ENCODE peak calls at places on chromosomes 5 and 9, in five cellular contexts. P, V, O, E and M are unnamed samples. For H3K36me3, the result is how much of the 10 kb centered on the place peaks cover.

GRCh38 chr5:27308151-27308550 is 269.8 kb upstream of the CDH9 start:
- DNase-seq in V (no peak), O (no peak), P (no peak), E (peak), M (no peak)

GRCh38 chr5:180133060-180133459 is 61.5 kb upstream of the RNF130 start:
- DNase-seq in O (no peak), P (no peak), E (no peak), V (no peak), M (no peak)

GRCh38 chr9:89000281-89000875 is 9.1 kb downstream of the S1PR3 start:
- DNase-seq in E (no peak), O (no peak), V (no peak), P (no peak), M (no peak)

GRCh38 chr9:81461196-81461595 is 228.2 kb downstream of the TLE1 start:
- DNase-seq in E (peak), O (no peak), P (no peak), V (no peak), M (no peak)

GRCh38 chr9:84140535-84141101 is 160.0 kb downstream of the RMI1 start:
- DNase-seq in E (peak), V (no peak), O (no peak), P (no peak), M (no peak)

GRCh38 chr5:36590513-36591286 is 15.7 kb upstream of the SLC1A3 start:
- DNase-seq in E (no peak), O (no peak), P (no peak), V (no peak), M (no peak)

GRCh38 chr5:170451764-170452365 is 52.0 kb upstream of the KCNIP1 start:
- DNase-seq in V (no peak), O (no peak), P (no peak), E (peak), M (peak)

GRCh38 chr9:126318858-126319257 is 7.8 kb upstream of the MVB12B start:
- DNase-seq in V (no peak), O (no peak), E (no peak), P (no peak), M (no peak)

GRCh38 chr5:173881811-173882575 is 6.2 kb upstream of the CPEB4 start:
- DNase-seq in P (no peak), E (peak), V (no peak), O (no peak), M (no peak)

GRCh38 chr9:113131689-113132151 is 19.1 kb upstream of the SLC31A2 start:
- DNase-seq in O (no peak), P (no peak), E (peak), V (no peak), M (no peak)

GRCh38 chr5:55188656-55189380 is 15.8 kb upstream of the CDC20B start:
- DNase-seq in P (no peak), V (no peak), O (no peak), E (no peak), M (no peak)

GRCh38 chr9:37761511-37761910 is 7.9 kb downstream of the TRMT10B start:
- DNase-seq in V (no peak), O (no peak), E (peak), P (no peak), M (no peak)

GRCh38 chr5:103674321-103674720 is 111.7 kb upstream of the NUDT12 start:
- DNase-seq in P (no peak), E (no peak), O (no peak), V (no peak), M (no peak)

GRCh38 chr5:36790847-36791246 is 85.7 kb upstream of the NIPBL start:
- DNase-seq in V (no peak), P (no peak), E (peak), O (no peak), M (no peak)

GRCh38 chr9:97853056-97853843 is at the start of gene FOXE1:
- DNase-seq in O (no peak), V (no peak), P (no peak), E (no peak), M (no peak)

GRCh38 chr9:4077499-4078102 is 222.3 kb downstream of the GLIS3 start:
- DNase-seq in V (peak), E (peak), O (peak), P (peak), M (peak)

GRCh38 chr5:95262933-95263660 is 21.8 kb downstream of the MCTP1 start:
- DNase-seq in P (no peak), V (no peak), O (no peak), E (no peak), M (no peak)

GRCh38 chr5:103428411-103428871 is 134.1 kb downstream of the NUDT12 start:
- DNase-seq in P (peak), E (peak), O (no peak), V (no peak), M (no peak)

GRCh38 chr9:81032030-81032572 is 657.2 kb downstream of the TLE1 start:
- DNase-seq in P (peak), V (no peak), O (no peak), E (peak), M (peak)

GRCh38 chr5:129115680-129116079 is 21.1 kb downstream of the ISOC1 start:
- DNase-seq in V (no peak), P (no peak), O (no peak), E (no peak), M (no peak)

GRCh38 chr5:157571357-157571827 is 4.2 kb downstream of the ADAM19 start:
- DNase-seq in P (peak), V (no peak), O (no peak), E (peak), M (no peak)

GRCh38 chr9:128244443-128245226 is 31.2 kb downstream of the GOLGA2 start:
- DNase-seq in V (peak), P (peak), E (peak), O (peak), M (no peak)

GRCh38 chr5:96752341-96753016 is 55.3 kb downstream of the ERAP1 start:
- DNase-seq in V (no peak), P (no peak), E (peak), O (no peak), M (peak)

GRCh38 chr5:39543335-39543734 is 118.6 kb upstream of the DAB2 start:
- DNase-seq in P (no peak), O (no peak), V (no peak), E (peak), M (no peak)

GRCh38 chr9:101465330-101465915 is 29.8 kb upstream of the ALDOB start:
- DNase-seq in E (peak), O (no peak), V (no peak), P (peak), M (peak)

GRCh38 chr9:107587175-107587963 is 97.8 kb upstream of the KLF4 start:
- DNase-seq in V (no peak), E (no peak), O (no peak), P (peak), M (peak)

GRCh38 chr5:1037123-1037670 is 28.6 kb downstream of the NKD2 start:
- DNase-seq in E (no peak), O (no peak), V (peak), P (peak), M (no peak)

DNA sequence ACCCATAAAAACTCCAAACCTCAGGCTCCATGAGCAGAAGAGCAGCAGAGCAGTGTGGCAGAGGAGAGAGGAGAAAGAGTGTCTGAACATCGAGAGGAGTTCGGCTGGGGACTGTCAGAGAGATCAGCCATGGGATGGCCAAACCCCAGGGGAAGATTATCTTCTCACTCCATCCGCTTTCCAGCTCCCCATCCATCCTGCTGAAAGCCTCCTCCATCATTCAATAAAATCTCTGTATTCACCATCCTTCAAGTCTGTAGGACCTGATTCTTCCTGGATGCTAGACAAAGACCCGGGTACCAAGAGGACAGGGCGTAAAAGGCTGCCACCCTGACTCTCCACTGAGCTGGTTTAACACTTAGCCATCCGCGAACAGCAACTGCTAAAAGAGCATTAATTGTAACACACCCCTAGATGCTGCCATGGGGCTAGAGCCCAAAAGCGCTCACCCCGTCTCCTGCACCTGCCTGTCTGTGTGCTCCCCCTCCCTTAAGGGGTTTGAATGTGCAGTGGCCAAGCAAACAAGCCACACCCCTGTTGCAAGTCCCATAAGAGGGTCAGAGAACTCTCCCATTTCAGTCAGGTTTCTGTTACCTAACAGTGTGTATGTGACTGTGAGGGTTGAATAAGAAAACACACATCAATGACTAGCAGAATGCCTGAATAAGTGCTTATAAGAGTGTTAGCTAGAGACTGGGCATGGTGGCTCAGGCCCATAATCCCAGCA is 13.9 kb upstream of the SELENOP start:
- DNase-seq in O (no peak), E (no peak), P (no peak), V (no peak), M (no peak)
- H3K27ac ChIP-seq in O (no peak), E (no peak), P (no peak), V (no peak), M (no peak)

GRCh38 chr5:10607023-10607665 is 43.3 kb downstream of the ANKRD33B start:
- DNase-seq in O (no peak), E (peak), V (no peak), P (peak), M (peak)
- TF ChIP-seq POLR2A in O (no peak), E (no peak), V (no peak), P (no peak), M (no peak)

DNA sequence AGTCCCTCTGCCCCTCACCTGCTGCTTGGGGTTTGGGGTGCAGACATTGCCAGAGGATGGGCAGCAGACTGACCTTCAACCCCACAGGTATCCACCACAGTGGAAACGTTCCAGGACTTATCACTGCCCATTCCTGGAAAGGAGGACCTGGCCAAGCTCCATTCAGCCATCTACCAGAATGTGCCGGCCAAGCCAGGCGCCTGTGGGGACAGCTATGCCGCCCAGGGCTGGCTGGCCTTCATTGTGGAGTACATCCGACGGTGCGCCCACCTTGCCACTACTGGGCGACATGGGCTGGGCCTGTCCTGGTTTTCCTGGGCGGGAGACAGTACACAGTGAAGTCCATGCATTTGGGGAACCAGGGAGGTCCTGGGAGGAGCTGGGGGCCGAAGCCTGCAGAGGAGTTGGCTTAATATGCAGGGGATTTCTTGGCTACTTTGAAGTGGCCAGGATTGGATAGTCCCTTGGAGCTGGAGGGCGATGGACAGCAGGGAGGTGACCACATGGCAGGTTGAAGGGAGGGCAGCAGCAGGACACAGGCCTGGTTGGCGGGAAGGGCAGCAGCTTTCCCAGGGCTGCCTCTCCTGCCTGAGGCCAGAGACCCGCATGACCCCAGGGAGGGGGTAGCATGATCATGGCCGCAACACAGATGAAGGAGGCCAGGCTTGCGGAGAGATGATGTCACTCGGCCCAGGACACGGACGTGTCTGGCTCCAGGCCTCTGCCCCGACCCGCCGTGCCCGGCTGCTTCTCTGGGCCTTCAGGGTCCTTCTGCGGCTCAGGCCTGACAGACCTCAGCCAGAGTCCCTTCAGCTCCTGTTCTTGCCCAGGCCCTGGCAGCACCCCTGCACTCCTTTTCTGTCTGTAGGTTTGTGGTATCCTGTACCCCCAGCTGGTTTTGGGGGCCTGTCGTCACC is 34.6 kb downstream of the USP20 start:
- DNase-seq in O (no peak), V (no peak), P (no peak), E (no peak), M (no peak)
- H3K36me3 ChIP-seq in O (under half), V (under half), P (under half), E (under half), M (under half)

DNA sequence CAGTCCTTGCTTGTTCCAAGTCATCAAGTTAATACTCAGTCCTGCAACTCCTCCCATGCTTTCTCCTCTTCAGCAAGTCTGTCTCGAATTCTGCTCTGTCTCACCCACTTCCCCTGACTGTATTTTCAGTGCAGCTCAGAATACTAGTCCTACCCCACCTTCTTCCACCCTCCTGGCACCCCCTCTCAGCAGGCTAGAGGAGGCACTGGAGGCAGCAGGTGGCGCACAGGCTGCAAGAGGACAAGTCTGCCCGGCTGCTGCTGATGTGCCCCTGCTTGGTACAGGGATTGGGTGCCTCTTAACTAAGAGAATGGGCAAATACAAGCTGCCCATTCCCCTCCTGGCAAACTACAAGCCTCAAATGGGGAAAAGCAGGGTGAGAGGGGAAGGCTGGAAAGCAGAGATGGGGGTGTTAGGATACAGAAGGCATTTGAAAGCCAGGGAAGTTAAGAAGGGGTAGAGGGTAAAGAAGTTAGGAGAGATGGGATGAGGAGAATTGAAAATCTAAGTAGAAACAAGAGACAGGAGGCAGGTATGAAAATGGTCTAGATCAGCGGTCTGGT is 5.0 kb downstream of the TLN1 start:
- DNase-seq in E (peak), O (no peak), V (peak), P (peak), M (no peak)
- H3K27ac ChIP-seq in E (peak), O (peak), V (peak), P (peak), M (peak)

GRCh38 chr5:172420215-172420934 is 34.0 kb downstream of the SH3PXD2B start:
- DNase-seq in E (peak), O (peak), P (peak), V (peak), M (peak)
- TF ChIP-seq POLR2A in E (no peak), O (no peak), P (no peak), V (no peak), M (peak)

DNA sequence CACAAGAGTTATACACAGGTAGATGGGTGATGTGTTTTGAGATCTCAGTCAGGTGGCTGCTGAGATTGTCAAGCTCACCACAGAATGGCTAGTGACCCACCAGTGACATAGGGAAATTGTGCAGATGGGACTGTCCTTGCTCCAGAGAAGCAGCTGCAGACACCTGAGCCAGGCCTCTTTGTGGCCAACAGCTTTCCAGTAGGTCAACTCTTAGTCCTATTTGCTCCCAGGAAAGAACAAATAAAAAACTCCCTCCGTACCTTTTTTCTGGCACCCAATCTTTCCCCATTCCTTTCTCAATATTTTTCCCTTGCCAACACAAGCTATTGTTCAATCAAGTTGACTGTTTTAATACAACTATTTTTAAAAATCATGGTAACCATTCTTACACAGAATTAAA is 14.2 kb downstream of the IARS1 start:
- DNase-seq in E (no peak), P (no peak), O (no peak), V (no peak), M (no peak)
- H3K36me3 ChIP-seq in E (half or more), P (half or more), O (under half), V (under half), M (under half)

GRCh38 chr5:149456597-149457392 is 77.7 kb upstream of the IL17B start:
- DNase-seq in E (no peak), O (no peak), P (peak), V (no peak), M (peak)

GRCh38 chr5:149452665-149453617 is 73.8 kb upstream of the IL17B start:
- DNase-seq in P (peak), E (peak), O (peak), V (peak), M (no peak)

GRCh38 chr5:149452007-149452664 is 73.0 kb upstream of the IL17B start:
- DNase-seq in V (peak), E (peak), P (peak), O (no peak), M (peak)

GRCh38 chr5:149455889-149456409 is 76.9 kb upstream of the IL17B start:
- DNase-seq in E (peak), V (peak), O (peak), P (peak), M (peak)

DNA sequence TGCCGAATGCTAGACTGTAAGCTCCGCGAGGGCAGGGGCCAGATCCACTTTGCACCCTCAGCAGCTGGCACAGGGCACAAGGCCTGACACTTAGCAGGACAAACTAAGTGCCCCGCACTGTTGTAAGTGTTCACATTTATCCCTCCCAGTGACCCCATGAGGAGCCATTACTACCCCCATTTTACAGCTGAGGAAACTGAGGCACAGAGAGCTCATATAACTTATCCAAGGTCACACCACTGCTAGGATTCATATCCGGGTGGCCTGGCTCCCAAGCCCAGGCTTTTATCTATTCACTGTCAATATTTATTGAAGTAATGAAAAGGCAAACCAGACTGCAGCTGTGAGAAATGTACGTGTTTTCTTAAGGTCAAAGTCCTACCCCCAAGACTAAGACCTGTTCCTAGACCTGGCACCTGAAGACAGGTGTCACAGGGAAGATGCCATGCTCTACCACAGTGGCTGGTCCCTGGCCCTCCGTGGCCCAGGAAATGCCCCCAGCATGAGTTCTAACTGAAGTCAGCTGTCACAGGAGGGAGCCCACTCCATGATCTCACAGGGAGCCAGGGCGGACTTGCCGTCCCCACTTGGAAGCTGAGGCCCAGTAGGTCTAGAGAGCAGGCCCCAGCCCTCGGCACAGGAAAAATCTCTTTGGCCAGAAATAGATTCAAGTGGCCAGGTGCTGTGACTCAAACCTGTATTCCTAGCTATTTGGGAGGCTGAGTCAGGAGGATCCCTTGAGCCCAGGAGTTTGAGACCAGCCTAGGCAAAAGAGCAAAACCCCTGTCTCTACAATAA is 74.7 kb upstream of the IL17B start:
- DNase-seq in E (no peak), O (no peak), V (no peak), P (no peak), M (no peak)
- H3K27ac ChIP-seq in E (peak), O (peak), V (peak), P (peak), M (peak)

DNA sequence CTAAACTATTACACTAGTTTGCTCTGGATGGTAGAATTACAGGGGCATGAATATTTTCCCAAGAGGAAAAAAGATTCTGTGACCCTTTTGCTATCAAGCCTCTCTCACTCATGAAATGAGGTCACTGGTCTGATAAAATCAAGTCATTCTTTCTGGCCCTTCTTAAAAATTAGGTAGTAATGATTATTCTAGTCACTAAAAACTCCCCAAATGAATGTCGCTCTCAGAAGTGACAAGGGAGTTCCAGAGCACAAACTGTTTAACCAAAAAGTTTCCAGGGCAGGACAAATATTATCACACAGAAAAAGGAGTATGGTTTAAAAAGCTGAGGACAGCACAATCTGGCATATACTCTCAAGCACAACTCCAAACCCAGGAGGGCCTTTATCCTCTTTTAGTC is 12.5 kb downstream of the ERMP1 start:
- DNase-seq in V (no peak), O (no peak), E (no peak), P (no peak), M (no peak)
- TF ChIP-seq POLR2A in V (no peak), O (no peak), E (no peak), P (no peak), M (no peak)